ENCODE peak calls at places on chromosomes 13 and 19, in seven cellular contexts. J, I, Q, N, H, D and L are unnamed samples.

GRCh38 chr19:1081301-1082164 is 13.6 kb downstream of the POLR2E start:
- DNase-seq in H (no peak), Q (no peak), D (no peak), N (peak; percentile 53), J (no peak), I (no peak), L (peak; percentile 56)

GRCh38 chr13:99968521-99969367 is 2.8 kb downstream of the ZIC5 start:
- DNase-seq in N (peak; percentile 57), I (peak; percentile 45), J (no peak), H (no peak), D (no peak), Q (no peak), L (no peak)

GRCh38 chr13:113452942-113453901 is at the start of gene ADPRHL1:
- DNase-seq in N (no peak), Q (no peak), H (no peak), J (no peak), I (no peak), D (peak; percentile 71), L (no peak)

GRCh38 chr13:87274209-87274819 is 396.9 kb upstream of the SLITRK5 start:
- DNase-seq in Q (no peak), I (peak; percentile 17), N (no peak), D (no peak), H (peak; percentile 54), J (no peak), L (peak; percentile 7)

GRCh38 chr13:41608779-41609178 is 151.4 kb downstream of the RGCC start:
- DNase-seq in H (no peak), N (no peak), D (no peak), J (no peak), Q (no peak), I (no peak), L (no peak)

GRCh38 chr13:113616281-113616906 is 31.8 kb downstream of the TFDP1 start:
- DNase-seq in N (no peak), I (no peak), H (no peak), Q (no peak), J (no peak), D (no peak), L (no peak)

GRCh38 chr19:51735759-51736449 is 12.1 kb upstream of the HAS1 start:
- DNase-seq in J (peak; percentile 72), I (peak; percentile 41), H (no peak), D (peak; percentile 42), Q (no peak), N (no peak), L (no peak)

GRCh38 chr19:12665646-12666304 is 767 bp downstream of the MAN2B1 start:
- DNase-seq in J (no peak), I (no peak), D (no peak), Q (no peak), N (no peak), H (no peak), L (no peak)

GRCh38 chr13:37313383-37313782 is 207.9 kb upstream of the CSNK1A1L start:
- DNase-seq in J (no peak), Q (no peak), N (no peak), D (no peak), I (no peak), H (no peak), L (no peak)

GRCh38 chr19:36106991-36107390 is 4.0 kb upstream of the OVOL3 start:
- DNase-seq in H (no peak), D (no peak), I (no peak), J (no peak), N (no peak), Q (no peak), L (no peak)

GRCh38 chr13:41976491-41976890 is 15.6 kb upstream of the VWA8 start:
- DNase-seq in J (no peak), I (no peak), H (no peak), D (no peak), Q (no peak), N (no peak), L (no peak)

GRCh38 chr13:91135376-91135775 is 212.1 kb upstream of the MIR17HG start:
- DNase-seq in D (no peak), J (no peak), I (no peak), H (no peak), Q (no peak), N (no peak), L (no peak)

GRCh38 chr19:1468274-1469199 is 10.5 kb downstream of the C19orf25 start:
- DNase-seq in D (peak; percentile 32), J (no peak), H (peak; percentile 21), N (no peak), Q (peak; percentile 29), I (no peak), L (no peak)

GRCh38 chr19:50555447-50556235 is 12.6 kb downstream of the LRRC4B start:
- DNase-seq in N (no peak), I (no peak), J (no peak), H (no peak), Q (no peak), D (no peak), L (no peak)

GRCh38 chr19:7705387-7706187 is 3.7 kb upstream of the FCER2 start:
- DNase-seq in H (peak; percentile 8), Q (peak; percentile 63), D (no peak), J (peak; percentile 45), N (no peak), I (peak; percentile 72), L (peak; percentile 82)

GRCh38 chr13:95833713-95834112 is 156.8 kb downstream of the DNAJC3 start:
- DNase-seq in J (no peak), Q (no peak), I (no peak), N (no peak), D (no peak), H (no peak), L (no peak)

GRCh38 chr19:13441810-13442512 is 64.3 kb downstream of the CACNA1A start:
- DNase-seq in H (peak; percentile 36), N (no peak), I (peak; percentile 20), D (no peak), Q (peak; percentile 15), J (no peak), L (peak; percentile 10)

GRCh38 chr19:29268103-29268502 is 55.2 kb upstream of the UQCRFS1 start:
- DNase-seq in I (no peak), H (no peak), N (no peak), J (no peak), Q (no peak), D (no peak), L (no peak)

GRCh38 chr13:27450921-27451461 is 627 bp upstream of the MTIF3 start:
- DNase-seq in H (peak; percentile 61), J (no peak), D (peak; percentile 38), I (peak; percentile 49), Q (peak; percentile 48), N (no peak), L (peak; percentile 23)

GRCh38 chr19:20612711-20613316 is 47.2 kb upstream of the ZNF737 start:
- DNase-seq in N (no peak), Q (no peak), J (no peak), H (peak; percentile 31), D (no peak), I (no peak), L (no peak)

GRCh38 chr19:4970558-4971423 is 1.9 kb downstream of the KDM4B start:
- DNase-seq in J (no peak), N (no peak), Q (no peak), H (peak; percentile 78), I (peak; percentile 46), D (no peak), L (no peak)

GRCh38 chr19:4971424-4971793 is 2.5 kb downstream of the KDM4B start:
- DNase-seq in J (peak; percentile 47), I (peak; percentile 65), H (peak; percentile 83), Q (no peak), N (no peak), D (no peak), L (no peak)

GRCh38 chr19:4972509-4973230 is 3.8 kb downstream of the KDM4B start:
- DNase-seq in Q (no peak), D (no peak), J (no peak), H (peak; percentile 66), I (no peak), N (no peak), L (no peak)

GRCh38 chr19:4969772-4970531 is 1.0 kb downstream of the KDM4B start:
- DNase-seq in D (no peak), N (no peak), I (no peak), Q (no peak), J (no peak), H (no peak), L (no peak)

DNA sequence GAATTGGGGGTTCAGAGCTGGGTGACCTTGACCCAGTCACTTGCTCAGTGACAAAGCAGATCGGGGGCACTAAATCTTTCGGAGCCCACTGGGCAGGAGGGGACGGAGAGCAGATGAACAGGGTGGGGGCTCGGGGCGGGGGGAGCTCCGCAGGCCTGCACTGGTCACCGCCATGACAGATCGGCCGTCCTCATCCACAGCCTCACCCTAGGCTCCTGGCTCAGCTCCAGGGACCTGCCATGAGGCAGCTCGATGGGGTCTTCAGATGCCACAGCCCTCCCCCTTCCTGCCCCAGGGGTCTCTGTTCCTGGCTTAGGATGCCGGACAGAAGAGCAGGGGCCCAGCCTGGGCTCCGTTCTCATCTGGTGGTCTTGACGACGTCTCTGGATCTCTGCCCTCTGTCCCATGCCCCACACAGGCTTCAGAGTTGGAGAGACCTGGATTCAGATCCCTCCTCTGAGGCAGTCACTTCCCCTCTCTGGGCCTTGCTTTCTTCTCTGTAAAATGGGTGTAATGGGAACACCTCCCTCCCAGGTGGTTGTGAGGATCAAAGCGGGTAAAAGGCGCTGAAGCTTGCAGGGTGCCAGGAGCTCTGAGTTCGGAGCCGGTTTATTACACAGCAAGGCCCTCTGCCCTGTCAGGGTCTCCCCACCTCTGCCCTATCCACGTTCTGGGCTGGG is 3.0 kb downstream of the KDM4B start:
- DNase-seq in N (no peak), Q (no peak), D (no peak), J (no peak), I (no peak), H (no peak), L (no peak)
- H3K27ac ChIP-seq in N (peak overlapping the region; percentile 60), Q (no peak overlapping the region), D (peak overlapping the region; percentile 71), J (no peak overlapping the region), I (peak overlapping the region; percentile 76), H (peak overlapping the region; percentile 94), L (no peak overlapping the region)

DNA sequence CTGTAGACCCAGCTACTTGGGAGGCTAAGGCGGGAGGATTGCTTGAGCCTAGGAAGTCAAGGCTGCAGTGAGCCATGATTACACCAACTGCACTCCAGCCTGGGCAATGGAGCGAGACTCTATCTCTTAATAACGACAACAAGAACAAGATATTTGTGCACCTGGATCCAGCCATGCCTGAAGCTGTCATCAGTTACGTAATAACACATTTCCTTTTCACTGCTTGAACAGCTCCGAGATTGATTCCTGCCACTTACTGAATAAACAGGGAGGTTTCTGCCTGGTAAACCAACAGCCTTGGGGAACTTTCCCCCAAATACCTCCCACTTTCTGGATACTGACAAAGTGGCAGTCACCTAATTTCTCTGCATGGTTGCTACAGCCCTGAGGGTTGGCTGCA is 5.4 kb downstream of the KANK2 start:
- DNase-seq in J (no peak), I (no peak), D (no peak), H (no peak), N (no peak), Q (no peak), L (no peak)
- H3K27ac ChIP-seq in J (peak overlapping the region; percentile 94), I (peak overlapping the region; percentile 92), D (peak overlapping the region; percentile 73), H (peak overlapping the region; percentile 73), N (no peak overlapping the region), Q (no peak overlapping the region), L (no peak overlapping the region)

GRCh38 chr13:21054313-21054712 is 7.1 kb downstream of the LATS2 start:
- DNase-seq in Q (no peak), D (no peak), I (no peak), N (no peak), H (no peak), J (peak; percentile 9), L (no peak)
- H3K27ac ChIP-seq in Q (no peak overlapping the region), D (peak overlapping the region; percentile 72), I (peak overlapping the region; percentile 37), N (no peak overlapping the region), H (peak overlapping the region; percentile 48), J (no peak overlapping the region), L (no peak overlapping the region)

GRCh38 chr19:10921199-10921879 is 7.1 kb downstream of the YIPF2 start:
- DNase-seq in Q (no peak), I (no peak), N (peak; percentile 65), J (no peak), D (no peak), H (no peak), L (no peak)
- H3K27ac ChIP-seq in Q (no peak overlapping the region), I (no peak overlapping the region), N (no peak overlapping the region), J (no peak overlapping the region), D (peak overlapping the region; percentile 85), H (no peak overlapping the region), L (no peak overlapping the region)